ENCODE peak calls at places on chromosome 14, in ten cellular contexts. One of them, this sample, is unnamed.

GRCh38 chr14:71119075-71119474 is 211.8 kb downstream of the PCNX1 start:
- DNase-seq in esophagus muscularis mucosa: no peak
- DNase-seq in thoracic aorta: no peak
- DNase-seq in ovary: no peak
- DNase-seq in GM23338: no peak
- DNase-seq in pancreas: no peak
- DNase-seq in IMR-90: peak; percentile 39
- DNase-seq in tibial artery: no peak
- DNase-seq in neural progenitor cell: no peak
- DNase-seq in CD8-positive, alpha-beta memory T cell: no peak
- DNase-seq in this sample: no peak

GRCh38 chr14:103695331-103696026 is 19.8 kb downstream of the XRCC3 start:
- DNase-seq in thoracic aorta: no peak
- DNase-seq in ovary: no peak
- DNase-seq in pancreas: no peak
- DNase-seq in CD8-positive, alpha-beta memory T cell: no peak
- DNase-seq in GM23338: no peak
- DNase-seq in esophagus muscularis mucosa: no peak
- DNase-seq in neural progenitor cell: no peak
- DNase-seq in IMR-90: no peak
- DNase-seq in tibial artery: no peak
- DNase-seq in this sample: no peak

GRCh38 chr14:106844608-106845285 is 1318.4 kb downstream of the TMEM121 start:
- DNase-seq in IMR-90: no peak
- DNase-seq in CD8-positive, alpha-beta memory T cell: peak; percentile 72
- DNase-seq in GM23338: no peak
- DNase-seq in thoracic aorta: no peak
- DNase-seq in ovary: peak; percentile 86
- DNase-seq in esophagus muscularis mucosa: no peak
- DNase-seq in tibial artery: peak; percentile 75
- DNase-seq in neural progenitor cell: no peak
- DNase-seq in pancreas: peak; percentile 76
- DNase-seq in this sample: peak; percentile 86

GRCh38 chr14:96198430-96199133 is 6.1 kb upstream of the BDKRB2 start:
- DNase-seq in thoracic aorta: no peak
- DNase-seq in neural progenitor cell: no peak
- DNase-seq in CD8-positive, alpha-beta memory T cell: no peak
- DNase-seq in IMR-90: no peak
- DNase-seq in esophagus muscularis mucosa: no peak
- DNase-seq in GM23338: no peak
- DNase-seq in ovary: no peak
- DNase-seq in pancreas: no peak
- DNase-seq in tibial artery: no peak
- DNase-seq in this sample: no peak

GRCh38 chr14:103997391-103997790 is 55.1 kb upstream of the RD3L start:
- DNase-seq in IMR-90: no peak
- DNase-seq in thoracic aorta: no peak
- DNase-seq in CD8-positive, alpha-beta memory T cell: no peak
- DNase-seq in esophagus muscularis mucosa: no peak
- DNase-seq in ovary: no peak
- DNase-seq in neural progenitor cell: no peak
- DNase-seq in GM23338: no peak
- DNase-seq in pancreas: no peak
- DNase-seq in tibial artery: no peak
- DNase-seq in this sample: no peak

GRCh38 chr14:95470942-95471499 is 45.4 kb downstream of the SYNE3 start:
- DNase-seq in GM23338: no peak
- DNase-seq in IMR-90: no peak
- DNase-seq in CD8-positive, alpha-beta memory T cell: no peak
- DNase-seq in esophagus muscularis mucosa: no peak
- DNase-seq in tibial artery: no peak
- DNase-seq in pancreas: no peak
- DNase-seq in neural progenitor cell: no peak
- DNase-seq in ovary: no peak
- DNase-seq in thoracic aorta: no peak
- DNase-seq in this sample: peak; percentile 25

GRCh38 chr14:76870146-76870545 is 43.9 kb downstream of the LRRC74A start:
- DNase-seq in pancreas: no peak
- DNase-seq in tibial artery: no peak
- DNase-seq in CD8-positive, alpha-beta memory T cell: no peak
- DNase-seq in ovary: no peak
- DNase-seq in GM23338: peak; percentile 61
- DNase-seq in IMR-90: no peak
- DNase-seq in neural progenitor cell: peak; percentile 58
- DNase-seq in esophagus muscularis mucosa: no peak
- DNase-seq in thoracic aorta: no peak
- DNase-seq in this sample: no peak

GRCh38 chr14:51004352-51004800 is 60.1 kb upstream of the PYGL start:
- DNase-seq in IMR-90: no peak
- DNase-seq in esophagus muscularis mucosa: no peak
- DNase-seq in neural progenitor cell: no peak
- DNase-seq in GM23338: no peak
- DNase-seq in ovary: no peak
- DNase-seq in tibial artery: no peak
- DNase-seq in thoracic aorta: no peak
- DNase-seq in pancreas: no peak
- DNase-seq in CD8-positive, alpha-beta memory T cell: no peak
- DNase-seq in this sample: no peak

GRCh38 chr14:100587763-100588411 is 670 bp upstream of the BEGAIN start:
- DNase-seq in neural progenitor cell: no peak
- DNase-seq in esophagus muscularis mucosa: no peak
- DNase-seq in pancreas: no peak
- DNase-seq in IMR-90: no peak
- DNase-seq in CD8-positive, alpha-beta memory T cell: no peak
- DNase-seq in tibial artery: peak; percentile 52
- DNase-seq in ovary: no peak
- DNase-seq in GM23338: no peak
- DNase-seq in thoracic aorta: no peak
- DNase-seq in this sample: peak; percentile 38

GRCh38 chr14:100586153-100586519 is 1.1 kb downstream of the BEGAIN start:
- DNase-seq in IMR-90: no peak
- DNase-seq in pancreas: no peak
- DNase-seq in tibial artery: peak; percentile 50
- DNase-seq in GM23338: no peak
- DNase-seq in CD8-positive, alpha-beta memory T cell: no peak
- DNase-seq in thoracic aorta: no peak
- DNase-seq in neural progenitor cell: no peak
- DNase-seq in ovary: no peak
- DNase-seq in esophagus muscularis mucosa: no peak
- DNase-seq in this sample: no peak

GRCh38 chr14:100586520-100587247 is 533 bp downstream of the BEGAIN start:
- DNase-seq in thoracic aorta: no peak
- DNase-seq in pancreas: no peak
- DNase-seq in neural progenitor cell: no peak
- DNase-seq in esophagus muscularis mucosa: no peak
- DNase-seq in GM23338: peak; percentile 47
- DNase-seq in tibial artery: peak; percentile 35
- DNase-seq in ovary: no peak
- DNase-seq in IMR-90: no peak
- DNase-seq in CD8-positive, alpha-beta memory T cell: no peak
- DNase-seq in this sample: peak; percentile 16

GRCh38 chr14:100588671-100589070 is 1.5 kb upstream of the BEGAIN start:
- DNase-seq in IMR-90: no peak
- DNase-seq in ovary: no peak
- DNase-seq in thoracic aorta: no peak
- DNase-seq in GM23338: no peak
- DNase-seq in pancreas: no peak
- DNase-seq in CD8-positive, alpha-beta memory T cell: no peak
- DNase-seq in neural progenitor cell: no peak
- DNase-seq in tibial artery: peak; percentile 28
- DNase-seq in esophagus muscularis mucosa: no peak
- DNase-seq in this sample: no peak

DNA sequence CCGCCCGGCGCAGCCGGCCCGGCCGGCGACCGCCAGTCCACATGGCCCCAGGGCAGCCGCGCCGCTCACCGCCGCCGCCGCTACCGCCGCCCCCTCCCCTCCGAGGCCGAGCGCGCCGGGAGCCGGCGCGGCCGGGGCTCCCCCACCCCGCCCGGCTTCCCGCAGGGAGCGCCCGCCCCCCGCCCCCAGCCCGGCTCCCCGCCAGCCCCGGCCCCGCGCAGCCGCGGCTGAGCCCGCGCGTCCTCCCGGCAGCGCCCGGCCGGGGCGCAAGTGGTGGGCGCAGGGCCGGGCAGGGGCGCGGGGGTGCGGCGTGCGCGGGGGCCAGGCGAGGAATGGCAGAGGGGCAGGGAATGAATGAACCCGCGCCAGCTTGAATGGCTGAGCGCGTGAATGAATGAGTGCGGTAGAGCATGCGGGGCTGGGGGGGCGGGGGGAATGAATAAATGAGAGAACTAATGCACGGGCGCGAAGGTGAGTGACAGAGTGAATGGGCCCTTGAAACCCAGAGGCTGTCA is at the start of gene BEGAIN:
- DNase-seq in thoracic aorta: no peak
- DNase-seq in neural progenitor cell: peak; percentile 72
- DNase-seq in pancreas: no peak
- DNase-seq in CD8-positive, alpha-beta memory T cell: no peak
- DNase-seq in IMR-90: no peak
- DNase-seq in ovary: no peak
- DNase-seq in tibial artery: no peak
- DNase-seq in esophagus muscularis mucosa: no peak
- DNase-seq in GM23338: peak; percentile 38
- DNase-seq in this sample: peak; percentile 6
- H3K4me3 ChIP-seq in thoracic aorta: peak within 1 kb of the TSS; percentile 58
- H3K4me3 ChIP-seq in neural progenitor cell: peak within 1 kb of the TSS; percentile 57
- H3K4me3 ChIP-seq in pancreas: peak within 1 kb of the TSS; percentile 29
- H3K4me3 ChIP-seq in CD8-positive, alpha-beta memory T cell: peak within 1 kb of the TSS; percentile 39
- H3K4me3 ChIP-seq in IMR-90: peak within 1 kb of the TSS; percentile 32
- H3K4me3 ChIP-seq in ovary: peak within 1 kb of the TSS; percentile 34
- H3K4me3 ChIP-seq in tibial artery: peak within 1 kb of the TSS; percentile 21
- H3K4me3 ChIP-seq in esophagus muscularis mucosa: peak within 1 kb of the TSS; percentile 64
- H3K4me3 ChIP-seq in GM23338: peak within 1 kb of the TSS; percentile 56
- H3K4me3 ChIP-seq in this sample: peak within 1 kb of the TSS; percentile 61

GRCh38 chr14:32085845-32086383 is 8.8 kb downstream of the ARHGAP5 start:
- DNase-seq in pancreas: no peak
- DNase-seq in tibial artery: no peak
- DNase-seq in GM23338: no peak
- DNase-seq in thoracic aorta: no peak
- DNase-seq in esophagus muscularis mucosa: no peak
- DNase-seq in CD8-positive, alpha-beta memory T cell: no peak
- DNase-seq in neural progenitor cell: no peak
- DNase-seq in IMR-90: no peak
- DNase-seq in ovary: no peak
- DNase-seq in this sample: no peak
- H3K4me1 ChIP-seq in pancreas: peaks cover 30% of the 10 kb centered on the region
- H3K4me1 ChIP-seq in tibial artery: no peaks in the 10 kb centered on the region
- H3K4me1 ChIP-seq in GM23338: peaks cover 30% of the 10 kb centered on the region
- H3K4me1 ChIP-seq in thoracic aorta: peaks cover 23% of the 10 kb centered on the region
- H3K4me1 ChIP-seq in esophagus muscularis mucosa: peaks cover 82% of the 10 kb centered on the region
- H3K4me1 ChIP-seq in CD8-positive, alpha-beta memory T cell: no peaks in the 10 kb centered on the region
- H3K4me1 ChIP-seq in neural progenitor cell: peaks cover 52% of the 10 kb centered on the region
- H3K4me1 ChIP-seq in IMR-90: peaks cover 4% of the 10 kb centered on the region
- H3K4me1 ChIP-seq in ovary: peaks cover 4% of the 10 kb centered on the region
- H3K4me1 ChIP-seq in this sample: peaks cover 2% of the 10 kb centered on the region

GRCh38 chr14:75279739-75280447 is 1.3 kb downstream of the FOS start:
- DNase-seq in tibial artery: peak; percentile 75
- DNase-seq in IMR-90: peak; percentile 27
- DNase-seq in CD8-positive, alpha-beta memory T cell: peak; percentile 28
- DNase-seq in GM23338: peak; percentile 79
- DNase-seq in ovary: peak; percentile 38
- DNase-seq in thoracic aorta: no peak
- DNase-seq in neural progenitor cell: peak; percentile 53
- DNase-seq in esophagus muscularis mucosa: no peak
- DNase-seq in pancreas: peak; percentile 78
- DNase-seq in this sample: peak; percentile 73

GRCh38 chr14:75280448-75280830 is 1.8 kb downstream of the FOS start:
- DNase-seq in ovary: no peak
- DNase-seq in neural progenitor cell: no peak
- DNase-seq in tibial artery: no peak
- DNase-seq in CD8-positive, alpha-beta memory T cell: no peak
- DNase-seq in esophagus muscularis mucosa: no peak
- DNase-seq in thoracic aorta: no peak
- DNase-seq in IMR-90: peak; percentile 29
- DNase-seq in pancreas: no peak
- DNase-seq in GM23338: no peak
- DNase-seq in this sample: no peak

GRCh38 chr14:75281691-75282000 is 3.0 kb downstream of the FOS start:
- DNase-seq in IMR-90: no peak
- DNase-seq in tibial artery: no peak
- DNase-seq in ovary: no peak
- DNase-seq in CD8-positive, alpha-beta memory T cell: peak; percentile 25
- DNase-seq in pancreas: no peak
- DNase-seq in neural progenitor cell: no peak
- DNase-seq in thoracic aorta: no peak
- DNase-seq in esophagus muscularis mucosa: no peak
- DNase-seq in GM23338: no peak
- DNase-seq in this sample: no peak

GRCh38 chr14:75282166-75282547 is 3.5 kb downstream of the FOS start:
- DNase-seq in GM23338: no peak
- DNase-seq in neural progenitor cell: no peak
- DNase-seq in IMR-90: peak; percentile 60
- DNase-seq in tibial artery: no peak
- DNase-seq in esophagus muscularis mucosa: no peak
- DNase-seq in thoracic aorta: no peak
- DNase-seq in ovary: no peak
- DNase-seq in pancreas: no peak
- DNase-seq in CD8-positive, alpha-beta memory T cell: peak; percentile 49
- DNase-seq in this sample: no peak

DNA sequence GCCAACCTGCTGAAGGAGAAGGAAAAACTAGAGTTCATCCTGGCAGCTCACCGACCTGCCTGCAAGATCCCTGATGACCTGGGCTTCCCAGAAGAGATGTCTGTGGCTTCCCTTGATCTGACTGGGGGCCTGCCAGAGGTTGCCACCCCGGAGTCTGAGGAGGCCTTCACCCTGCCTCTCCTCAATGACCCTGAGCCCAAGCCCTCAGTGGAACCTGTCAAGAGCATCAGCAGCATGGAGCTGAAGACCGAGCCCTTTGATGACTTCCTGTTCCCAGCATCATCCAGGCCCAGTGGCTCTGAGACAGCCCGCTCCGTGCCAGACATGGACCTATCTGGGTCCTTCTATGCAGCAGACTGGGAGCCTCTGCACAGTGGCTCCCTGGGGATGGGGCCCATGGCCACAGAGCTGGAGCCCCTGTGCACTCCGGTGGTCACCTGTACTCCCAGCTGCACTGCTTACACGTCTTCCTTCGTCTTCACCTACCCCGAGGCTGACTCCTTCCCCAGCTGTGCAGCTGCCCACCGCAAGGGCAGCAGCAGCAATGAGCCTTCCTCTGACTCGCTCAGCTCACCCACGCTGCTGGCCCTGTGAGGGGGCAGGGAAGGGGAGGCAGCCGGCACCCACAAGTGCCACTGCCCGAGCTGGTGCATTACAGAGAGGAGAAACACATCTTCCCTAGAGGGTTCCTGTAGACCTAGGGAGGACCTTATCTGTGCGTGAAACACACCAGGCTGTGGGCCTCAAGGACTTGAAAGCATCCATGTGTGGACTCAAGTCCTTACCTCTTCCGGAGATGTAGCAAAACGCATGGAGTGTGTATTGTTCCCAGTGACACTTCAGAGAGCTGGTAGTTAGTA is 2.4 kb downstream of the FOS start:
- DNase-seq in ovary: no peak
- DNase-seq in tibial artery: peak; percentile 66
- DNase-seq in GM23338: no peak
- DNase-seq in pancreas: peak; percentile 60
- DNase-seq in thoracic aorta: no peak
- DNase-seq in CD8-positive, alpha-beta memory T cell: peak; percentile 46
- DNase-seq in esophagus muscularis mucosa: no peak
- DNase-seq in IMR-90: peak; percentile 47
- DNase-seq in neural progenitor cell: no peak
- DNase-seq in this sample: no peak
- H3K27ac ChIP-seq in ovary: no peak overlapping the region
- H3K27ac ChIP-seq in tibial artery: peak overlapping the region; percentile 100
- H3K27ac ChIP-seq in GM23338: peak overlapping the region; percentile 88
- H3K27ac ChIP-seq in pancreas: no peak overlapping the region
- H3K27ac ChIP-seq in thoracic aorta: peak overlapping the region; percentile 100
- H3K27ac ChIP-seq in CD8-positive, alpha-beta memory T cell: no peak overlapping the region
- H3K27ac ChIP-seq in esophagus muscularis mucosa: peak overlapping the region; percentile 99
- H3K27ac ChIP-seq in IMR-90: no peak overlapping the region
- H3K27ac ChIP-seq in neural progenitor cell: no peak overlapping the region
- H3K27ac ChIP-seq in this sample: no peak overlapping the region

GRCh38 chr14:98704441-98704840 is 567.6 kb downstream of the BCL11B start:
- DNase-seq in GM23338: no peak
- DNase-seq in IMR-90: no peak
- DNase-seq in pancreas: no peak
- DNase-seq in neural progenitor cell: no peak
- DNase-seq in thoracic aorta: no peak
- DNase-seq in CD8-positive, alpha-beta memory T cell: peak; percentile 50
- DNase-seq in ovary: no peak
- DNase-seq in esophagus muscularis mucosa: no peak
- DNase-seq in tibial artery: no peak
- DNase-seq in this sample: no peak
- H3K4me3 ChIP-seq in GM23338: no peak overlapping the region
- H3K4me3 ChIP-seq in IMR-90: no peak overlapping the region
- H3K4me3 ChIP-seq in pancreas: no peak overlapping the region
- H3K4me3 ChIP-seq in neural progenitor cell: no peak overlapping the region
- H3K4me3 ChIP-seq in thoracic aorta: no peak overlapping the region
- H3K4me3 ChIP-seq in CD8-positive, alpha-beta memory T cell: peak overlapping the region; percentile 13
- H3K4me3 ChIP-seq in ovary: no peak overlapping the region
- H3K4me3 ChIP-seq in esophagus muscularis mucosa: no peak overlapping the region
- H3K4me3 ChIP-seq in tibial artery: no peak overlapping the region
- H3K4me3 ChIP-seq in this sample: no peak overlapping the region